ENCODE peak calls at places on chromosomes 5 and 9, in six cellular contexts. One of them, this sample, is unnamed.

GRCh38 chr5:5497132-5497748 is 74.8 kb downstream of the ICE1 start:
- DNase-seq in GM23248: peak; percentile 83
- DNase-seq in sigmoid colon: peak; percentile 77
- DNase-seq in right cardiac atrium: peak; percentile 72
- DNase-seq in thyroid gland: peak; percentile 76
- DNase-seq in GM06990: no peak
- DNase-seq in this sample: peak; percentile 72

GRCh38 chr9:113653746-113654604 is 190.4 kb downstream of the RGS3 start:
- DNase-seq in sigmoid colon: no peak
- DNase-seq in thyroid gland: no peak
- DNase-seq in GM06990: no peak
- DNase-seq in GM23248: no peak
- DNase-seq in right cardiac atrium: peak; percentile 71
- DNase-seq in this sample: no peak

GRCh38 chr5:53874409-53874808 is 314.0 kb downstream of the NDUFS4 start:
- DNase-seq in GM23248: peak; percentile 53
- DNase-seq in GM06990: no peak
- DNase-seq in sigmoid colon: no peak
- DNase-seq in thyroid gland: no peak
- DNase-seq in right cardiac atrium: no peak
- DNase-seq in this sample: peak; percentile 10

GRCh38 chr5:18010053-18010452 is 375.8 kb downstream of the TAF11L14 start:
- DNase-seq in thyroid gland: no peak
- DNase-seq in GM23248: no peak
- DNase-seq in sigmoid colon: no peak
- DNase-seq in right cardiac atrium: no peak
- DNase-seq in GM06990: no peak
- DNase-seq in this sample: peak; percentile 9

GRCh38 chr5:122093415-122093814 is 15.4 kb upstream of the LOX start:
- DNase-seq in sigmoid colon: no peak
- DNase-seq in GM23248: peak; percentile 94
- DNase-seq in right cardiac atrium: no peak
- DNase-seq in thyroid gland: no peak
- DNase-seq in GM06990: no peak
- DNase-seq in this sample: no peak

GRCh38 chr5:74517700-74518099 is 122.8 kb downstream of the ENC1 start:
- DNase-seq in right cardiac atrium: no peak
- DNase-seq in thyroid gland: no peak
- DNase-seq in GM23248: peak; percentile 91
- DNase-seq in sigmoid colon: no peak
- DNase-seq in GM06990: no peak
- DNase-seq in this sample: no peak

GRCh38 chr5:10250804-10251276 is 760 bp downstream of the CCT5 start:
- DNase-seq in GM06990: no peak
- DNase-seq in GM23248: peak; percentile 65
- DNase-seq in right cardiac atrium: no peak
- DNase-seq in thyroid gland: no peak
- DNase-seq in sigmoid colon: no peak
- DNase-seq in this sample: no peak

GRCh38 chr5:97243352-97243751 is 60.3 kb upstream of the RIOK2 start:
- DNase-seq in sigmoid colon: no peak
- DNase-seq in right cardiac atrium: no peak
- DNase-seq in GM23248: no peak
- DNase-seq in thyroid gland: no peak
- DNase-seq in GM06990: no peak
- DNase-seq in this sample: no peak

GRCh38 chr9:71506821-71507220 is 261.5 kb downstream of the CEMIP2 start:
- DNase-seq in GM23248: peak; percentile 90
- DNase-seq in sigmoid colon: no peak
- DNase-seq in GM06990: no peak
- DNase-seq in right cardiac atrium: no peak
- DNase-seq in thyroid gland: no peak
- DNase-seq in this sample: no peak

GRCh38 chr9:92736816-92737606 is 27.6 kb downstream of the BICD2 start:
- DNase-seq in GM06990: no peak
- DNase-seq in sigmoid colon: no peak
- DNase-seq in thyroid gland: no peak
- DNase-seq in GM23248: no peak
- DNase-seq in right cardiac atrium: no peak
- DNase-seq in this sample: no peak

GRCh38 chr9:92728831-92729734 is 35.5 kb downstream of the BICD2 start:
- DNase-seq in right cardiac atrium: peak; percentile 69
- DNase-seq in sigmoid colon: no peak
- DNase-seq in GM06990: peak; percentile 58
- DNase-seq in GM23248: peak; percentile 60
- DNase-seq in thyroid gland: no peak
- DNase-seq in this sample: no peak

GRCh38 chr5:109750407-109750806 is 60.7 kb downstream of the MAN2A1 start:
- DNase-seq in sigmoid colon: no peak
- DNase-seq in GM06990: no peak
- DNase-seq in GM23248: no peak
- DNase-seq in thyroid gland: no peak
- DNase-seq in right cardiac atrium: no peak
- DNase-seq in this sample: no peak

GRCh38 chr9:107176701-107177100 is 106.4 kb upstream of the RAD23B start:
- DNase-seq in GM06990: no peak
- DNase-seq in thyroid gland: no peak
- DNase-seq in sigmoid colon: no peak
- DNase-seq in GM23248: peak; percentile 84
- DNase-seq in right cardiac atrium: no peak
- DNase-seq in this sample: peak; percentile 34

GRCh38 chr5:80109549-80110478 is 74.7 kb downstream of the THBS4 start:
- DNase-seq in GM06990: no peak
- DNase-seq in right cardiac atrium: peak; percentile 61
- DNase-seq in sigmoid colon: peak; percentile 93
- DNase-seq in thyroid gland: peak; percentile 21
- DNase-seq in GM23248: no peak
- DNase-seq in this sample: no peak

GRCh38 chr9:82021198-82021597 is 32.6 kb downstream of the SPATA31D1 start:
- DNase-seq in GM23248: peak; percentile 98
- DNase-seq in thyroid gland: no peak
- DNase-seq in sigmoid colon: peak; percentile 82
- DNase-seq in right cardiac atrium: no peak
- DNase-seq in GM06990: no peak
- DNase-seq in this sample: no peak

GRCh38 chr9:68546596-68547390 is 6.1 kb upstream of the TMEM252 start:
- DNase-seq in right cardiac atrium: peak; percentile 52
- DNase-seq in sigmoid colon: no peak
- DNase-seq in GM06990: peak; percentile 68
- DNase-seq in GM23248: no peak
- DNase-seq in thyroid gland: peak; percentile 27
- DNase-seq in this sample: no peak

GRCh38 chr5:90783460-90784333 is 225.1 kb downstream of the ADGRV1 start:
- DNase-seq in sigmoid colon: peak; percentile 75
- DNase-seq in GM23248: peak; percentile 64
- DNase-seq in GM06990: no peak
- DNase-seq in right cardiac atrium: peak; percentile 70
- DNase-seq in thyroid gland: peak; percentile 61
- DNase-seq in this sample: peak; percentile 76

GRCh38 chr9:117464941-117465616 is 50.2 kb upstream of the ASTN2 start:
- DNase-seq in thyroid gland: no peak
- DNase-seq in GM06990: no peak
- DNase-seq in sigmoid colon: no peak
- DNase-seq in right cardiac atrium: peak; percentile 38
- DNase-seq in GM23248: no peak
- DNase-seq in this sample: no peak

GRCh38 chr5:59174248-59174844 is 591.5 kb downstream of the RAB3C start:
- DNase-seq in right cardiac atrium: no peak
- DNase-seq in GM06990: no peak
- DNase-seq in sigmoid colon: no peak
- DNase-seq in thyroid gland: peak; percentile 19
- DNase-seq in GM23248: peak; percentile 81
- DNase-seq in this sample: peak; percentile 80

GRCh38 chr9:77763566-77763965 is 115.4 kb upstream of the GNA14 start:
- DNase-seq in right cardiac atrium: no peak
- DNase-seq in thyroid gland: no peak
- DNase-seq in sigmoid colon: no peak
- DNase-seq in GM06990: no peak
- DNase-seq in GM23248: no peak
- DNase-seq in this sample: no peak

GRCh38 chr5:52989025-52989780 is at the start of gene ITGA2:
- DNase-seq in sigmoid colon: peak; percentile 68
- DNase-seq in GM23248: peak; percentile 76
- DNase-seq in thyroid gland: peak; percentile 54
- DNase-seq in GM06990: peak; percentile 26
- DNase-seq in right cardiac atrium: peak; percentile 69
- DNase-seq in this sample: peak; percentile 33

GRCh38 chr5:34914671-34915138 is 599 bp downstream of the RAD1 start:
- DNase-seq in GM06990: no peak
- DNase-seq in thyroid gland: peak; percentile 33
- DNase-seq in sigmoid colon: peak; percentile 69
- DNase-seq in right cardiac atrium: peak; percentile 69
- DNase-seq in GM23248: peak; percentile 54
- DNase-seq in this sample: peak; percentile 21

GRCh38 chr9:79763861-79764260 is 192.1 kb downstream of the TLE4 start:
- DNase-seq in GM06990: no peak
- DNase-seq in sigmoid colon: peak; percentile 70
- DNase-seq in thyroid gland: peak; percentile 76
- DNase-seq in right cardiac atrium: peak; percentile 74
- DNase-seq in GM23248: peak; percentile 19
- DNase-seq in this sample: peak; percentile 6

GRCh38 chr9:134778841-134779411 is 101.7 kb upstream of the FCN2 start:
- DNase-seq in thyroid gland: peak; percentile 48
- DNase-seq in sigmoid colon: peak; percentile 89
- DNase-seq in GM23248: peak; percentile 79
- DNase-seq in right cardiac atrium: peak; percentile 89
- DNase-seq in GM06990: no peak
- DNase-seq in this sample: peak; percentile 39

GRCh38 chr5:132272341-132273210 is 15.1 kb downstream of the PDLIM4 start:
- DNase-seq in GM06990: no peak
- DNase-seq in thyroid gland: no peak
- DNase-seq in GM23248: peak; percentile 56
- DNase-seq in right cardiac atrium: peak; percentile 80
- DNase-seq in sigmoid colon: peak; percentile 79
- DNase-seq in this sample: peak; percentile 83

GRCh38 chr5:73254634-73255033 is 81.6 kb downstream of the TMEM174 start:
- DNase-seq in right cardiac atrium: no peak
- DNase-seq in GM06990: no peak
- DNase-seq in thyroid gland: no peak
- DNase-seq in GM23248: peak; percentile 32
- DNase-seq in sigmoid colon: no peak
- DNase-seq in this sample: no peak
- H3K27me3 ChIP-seq in right cardiac atrium: no peaks in the 10 kb centered on the region
- H3K27me3 ChIP-seq in GM06990: peaks cover 3% of the 10 kb centered on the region
- H3K27me3 ChIP-seq in thyroid gland: no peaks in the 10 kb centered on the region
- H3K27me3 ChIP-seq in GM23248: no peaks in the 10 kb centered on the region
- H3K27me3 ChIP-seq in sigmoid colon: no peaks in the 10 kb centered on the region
- H3K27me3 ChIP-seq in this sample: no peaks in the 10 kb centered on the region

GRCh38 chr9:130932220-130933069 is 6.6 kb downstream of the FIBCD1 start:
- DNase-seq in GM23248: peak; percentile 73
- DNase-seq in sigmoid colon: no peak
- DNase-seq in right cardiac atrium: peak; percentile 78
- DNase-seq in GM06990: no peak
- DNase-seq in thyroid gland: no peak
- DNase-seq in this sample: no peak
- H3K27me3 ChIP-seq in GM23248: no peaks in the 10 kb centered on the region
- H3K27me3 ChIP-seq in sigmoid colon: peaks cover 6% of the 10 kb centered on the region
- H3K27me3 ChIP-seq in right cardiac atrium: no peaks in the 10 kb centered on the region
- H3K27me3 ChIP-seq in GM06990: peaks cover 3% of the 10 kb centered on the region
- H3K27me3 ChIP-seq in thyroid gland: peaks cover under 1% of the 10 kb centered on the region
- H3K27me3 ChIP-seq in this sample: peaks cover 6% of the 10 kb centered on the region

GRCh38 chr5:2261002-2261703 is 378.4 kb upstream of the IRX4 start:
- DNase-seq in GM23248: no peak
- DNase-seq in GM06990: no peak
- DNase-seq in thyroid gland: no peak
- DNase-seq in right cardiac atrium: no peak
- DNase-seq in sigmoid colon: peak; percentile 58
- DNase-seq in this sample: no peak

GRCh38 chr5:2258861-2259260 is 376.1 kb upstream of the IRX4 start:
- DNase-seq in GM23248: no peak
- DNase-seq in right cardiac atrium: no peak
- DNase-seq in GM06990: no peak
- DNase-seq in thyroid gland: no peak
- DNase-seq in sigmoid colon: no peak
- DNase-seq in this sample: no peak

GRCh38 chr5:2260211-2260985 is 377.7 kb upstream of the IRX4 start:
- DNase-seq in GM23248: no peak
- DNase-seq in right cardiac atrium: no peak
- DNase-seq in sigmoid colon: peak; percentile 18
- DNase-seq in GM06990: no peak
- DNase-seq in thyroid gland: no peak
- DNase-seq in this sample: no peak

GRCh38 chr5:2257326-2258244 is 374.9 kb upstream of the IRX4 start:
- DNase-seq in right cardiac atrium: no peak
- DNase-seq in thyroid gland: no peak
- DNase-seq in GM23248: no peak
- DNase-seq in GM06990: no peak
- DNase-seq in sigmoid colon: no peak
- DNase-seq in this sample: no peak

GRCh38 chr5:2259494-2260107 is 376.9 kb upstream of the IRX4 start:
- DNase-seq in right cardiac atrium: no peak
- DNase-seq in thyroid gland: no peak
- DNase-seq in GM06990: no peak
- DNase-seq in sigmoid colon: no peak
- DNase-seq in GM23248: no peak
- DNase-seq in this sample: no peak
- H3K27me3 ChIP-seq in right cardiac atrium: no peaks in the 10 kb centered on the region
- H3K27me3 ChIP-seq in thyroid gland: no peaks in the 10 kb centered on the region
- H3K27me3 ChIP-seq in GM06990: no peaks in the 10 kb centered on the region
- H3K27me3 ChIP-seq in sigmoid colon: no peaks in the 10 kb centered on the region
- H3K27me3 ChIP-seq in GM23248: no peaks in the 10 kb centered on the region
- H3K27me3 ChIP-seq in this sample: no peaks in the 10 kb centered on the region

DNA sequence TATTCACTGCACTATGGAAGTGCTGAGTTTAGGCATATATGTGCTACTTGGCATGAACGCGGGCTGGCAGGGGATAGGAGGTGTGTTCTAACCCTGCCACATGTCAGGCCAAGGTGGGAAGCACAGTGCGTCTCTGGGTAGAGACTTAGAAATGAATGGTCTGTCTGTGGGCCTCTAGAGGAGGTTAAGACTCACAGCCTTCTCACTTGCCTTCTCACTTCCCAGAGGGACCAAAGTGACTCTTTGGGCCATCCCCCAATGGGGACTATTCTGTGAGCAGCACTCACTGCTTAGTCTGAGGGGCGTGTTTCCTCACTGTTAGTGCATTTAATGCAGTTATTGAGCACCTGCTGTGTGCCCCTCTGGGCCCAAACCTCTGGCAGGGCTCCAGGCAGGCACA is 2.4 kb upstream of the PITX1 start:
- DNase-seq in right cardiac atrium: no peak
- DNase-seq in GM23248: no peak
- DNase-seq in thyroid gland: no peak
- DNase-seq in sigmoid colon: no peak
- DNase-seq in GM06990: no peak
- DNase-seq in this sample: no peak
- H3K27me3 ChIP-seq in right cardiac atrium: no peaks in the 10 kb centered on the region
- H3K27me3 ChIP-seq in GM23248: peaks cover 86% of the 10 kb centered on the region
- H3K27me3 ChIP-seq in thyroid gland: peaks cover 82% of the 10 kb centered on the region
- H3K27me3 ChIP-seq in sigmoid colon: peaks cover 76% of the 10 kb centered on the region
- H3K27me3 ChIP-seq in GM06990: peaks cover 5% of the 10 kb centered on the region
- H3K27me3 ChIP-seq in this sample: peaks cover 70% of the 10 kb centered on the region

DNA sequence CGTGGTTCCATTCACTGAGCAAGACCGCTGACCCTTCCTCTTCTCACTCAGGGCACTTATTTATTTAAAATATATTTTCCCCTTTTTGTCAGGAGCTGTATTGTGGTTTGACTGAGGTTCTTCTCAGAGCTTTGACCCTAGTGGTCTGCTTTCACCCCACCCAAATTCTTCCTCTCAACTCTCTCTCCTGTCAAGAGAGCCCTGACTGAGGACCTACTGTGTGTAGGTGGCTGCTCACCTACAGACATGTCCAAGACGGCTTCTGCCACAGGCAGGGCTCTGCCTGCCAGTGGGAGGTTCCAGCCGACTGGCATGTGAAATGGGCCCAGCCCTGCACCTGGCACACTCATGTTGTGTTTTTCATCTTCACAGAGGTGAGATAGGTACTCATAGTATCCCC is 5.2 kb downstream of the DCANP1 start:
- DNase-seq in GM23248: no peak
- DNase-seq in sigmoid colon: peak; percentile 39
- DNase-seq in thyroid gland: no peak
- DNase-seq in right cardiac atrium: peak; percentile 42
- DNase-seq in GM06990: no peak
- DNase-seq in this sample: no peak
- H3K27me3 ChIP-seq in GM23248: no peaks in the 10 kb centered on the region
- H3K27me3 ChIP-seq in sigmoid colon: no peaks in the 10 kb centered on the region
- H3K27me3 ChIP-seq in thyroid gland: no peaks in the 10 kb centered on the region
- H3K27me3 ChIP-seq in right cardiac atrium: no peaks in the 10 kb centered on the region
- H3K27me3 ChIP-seq in GM06990: peaks cover 1% of the 10 kb centered on the region
- H3K27me3 ChIP-seq in this sample: no peaks in the 10 kb centered on the region

This sample was measured in A673.